ENCODE peak calls at places on chromosomes 1 and 21, in seven cellular contexts. Z is smooth muscle cell of the brain vasculature; J is fibroblast of the conjunctiva; Q is activated CD4-positive, alpha-beta T cell treated with anti-CD3 and anti-CD28 coated beads for 4 hours; Y is GM12864; E is pancreas; V is glomerular endothelial cell. L is an unnamed sample.

GRCh38 chr1:222769181-222769580 is 32.2 kb downstream of the FAM177B start:
- DNase-seq in Z (no peak), Y (no peak), E (no peak), Q (no peak), V (no peak), J (no peak), L (no peak)

GRCh38 chr21:43866233-43866632 is 1.2 kb downstream of the AGPAT3 start:
- DNase-seq in J (peak; percentile 49), Y (no peak), Q (peak; percentile 37), E (no peak), Z (peak; percentile 41), V (no peak), L (no peak)

GRCh38 chr1:4585216-4585615 is 69.2 kb upstream of the AJAP1 start:
- DNase-seq in J (no peak), Y (no peak), E (no peak), V (no peak), Q (no peak), Z (no peak), L (no peak)

GRCh38 chr1:53329183-53329544 is 1.3 kb upstream of the LRP8 start:
- DNase-seq in E (no peak), J (no peak), Q (no peak), V (no peak), Z (no peak), Y (no peak), L (no peak)

GRCh38 chr1:23699280-23700179 is 7.9 kb downstream of the RPL11 start:
- DNase-seq in Y (no peak), Z (no peak), E (no peak), V (no peak), Q (no peak), J (no peak), L (no peak)

GRCh38 chr1:7224644-7225043 is 439.4 kb downstream of the CAMTA1 start:
- DNase-seq in Y (no peak), Z (no peak), Q (no peak), V (no peak), E (no peak), J (no peak), L (no peak)

GRCh38 chr1:26531651-26532131 is 2.1 kb downstream of the RPS6KA1 start:
- DNase-seq in E (peak; percentile 69), Z (no peak), J (no peak), V (no peak), Q (no peak), Y (no peak), L (no peak)

GRCh38 chr21:37219766-37220432 is 47.2 kb downstream of the VPS26C start:
- DNase-seq in Y (no peak), E (no peak), Q (peak; percentile 34), J (no peak), V (no peak), Z (no peak), L (no peak)

GRCh38 chr1:38686306-38687255 is 173.0 kb downstream of the RRAGC start:
- DNase-seq in Y (no peak), J (no peak), Q (no peak), V (no peak), E (no peak), Z (no peak), L (no peak)

GRCh38 chr1:156160744-156161181 is 7.4 kb downstream of the SEMA4A start:
- DNase-seq in Q (peak; percentile 73), J (no peak), E (peak; percentile 72), Z (peak; percentile 47), V (no peak), Y (no peak), L (peak; percentile 57)

GRCh38 chr1:212760126-212760823 is 31.3 kb downstream of the NSL1 start:
- DNase-seq in Z (no peak), J (no peak), Y (no peak), E (no peak), Q (peak; percentile 64), V (no peak), L (peak; percentile 32)

GRCh38 chr1:209805341-209805781 is 581 bp downstream of the IRF6 start:
- DNase-seq in J (no peak), Q (no peak), E (peak; percentile 42), V (no peak), Z (no peak), Y (no peak), L (no peak)

GRCh38 chr1:47578026-47578861 is 140.4 kb downstream of the FOXD2 start:
- DNase-seq in Y (no peak), J (no peak), V (no peak), Z (no peak), Q (no peak), E (no peak), L (no peak)

GRCh38 chr1:33349081-33349759 is 28.3 kb upstream of the A3GALT2 start:
- DNase-seq in Z (no peak), E (peak; percentile 59), J (no peak), V (no peak), Q (peak; percentile 36), Y (no peak), L (peak; percentile 54)

GRCh38 chr21:15445327-15445726 is 284.5 kb upstream of the USP25 start:
- DNase-seq in Y (no peak), Q (no peak), V (no peak), E (no peak), J (no peak), Z (no peak), L (no peak)

GRCh38 chr21:45631540-45631939 is 12.0 kb upstream of the PCBP3 start:
- DNase-seq in Q (no peak), V (no peak), Z (no peak), Y (no peak), E (no peak), J (no peak), L (no peak)

GRCh38 chr1:112676543-112676942 is 2.1 kb downstream of the MOV10 start:
- DNase-seq in Y (no peak), V (no peak), Z (no peak), E (no peak), J (no peak), Q (no peak), L (no peak)

GRCh38 chr21:24336491-24336890 is 1270.8 kb downstream of the MRPL39 start:
- DNase-seq in Q (no peak), J (no peak), V (no peak), E (no peak), Y (no peak), Z (no peak), L (no peak)